ENCODE peak calls at places on chromosome 7, in eight cellular contexts. G, X, E, A, V, O, K and N are unnamed samples. For H3K27me3 and H3K4me1, the result is how much of the 10 kb centered on the place peaks cover.

GRCh38 chr7:46685051-46685450 is 764.0 kb upstream of the IGFBP3 start:
- DNase-seq in K (no peak), E (no peak), O (no peak), X (no peak), V (no peak), A (no peak), G (no peak), N (no peak)

GRCh38 chr7:83410989-83411591 is 237.8 kb downstream of the SEMA3E start:
- DNase-seq in O (peak), A (no peak), X (peak), K (no peak), V (peak), E (peak), G (peak), N (no peak)

GRCh38 chr7:97004237-97004930 is 969 bp upstream of the DLX6 start:
- DNase-seq in K (no peak), X (no peak), E (no peak), G (no peak), O (no peak), V (no peak), A (no peak), N (no peak)

GRCh38 chr7:23473848-23474097 is 3.5 kb upstream of the IGF2BP3 start:
- DNase-seq in O (no peak), X (peak), G (no peak), A (no peak), E (no peak), V (no peak), K (no peak), N (no peak)

GRCh38 chr7:131011976-131012375 is 278.0 kb upstream of the KLF14 start:
- DNase-seq in K (peak), V (peak), O (no peak), G (peak), E (peak), A (no peak), X (no peak), N (no peak)

GRCh38 chr7:14197280-14197679 is 207.8 kb upstream of the ETV1 start:
- DNase-seq in V (peak), A (no peak), K (no peak), X (no peak), O (no peak), G (no peak), E (peak), N (no peak)

GRCh38 chr7:155763721-155764431 is 48.4 kb downstream of the SHH start:
- DNase-seq in O (no peak), A (no peak), E (peak), V (no peak), X (no peak), G (peak), K (peak), N (peak)

GRCh38 chr7:103117016-103117415 is 31.9 kb downstream of the NAPEPLD start:
- DNase-seq in X (no peak), E (no peak), V (no peak), K (no peak), G (no peak), O (no peak), A (no peak), N (no peak)

GRCh38 chr7:153675141-153675540 is 377.1 kb upstream of the DPP6 start:
- DNase-seq in V (no peak), O (no peak), X (no peak), G (no peak), A (no peak), K (no peak), E (no peak), N (no peak)

GRCh38 chr7:3380034-3380433 is 79.0 kb downstream of the SDK1 start:
- DNase-seq in X (no peak), V (no peak), G (no peak), A (no peak), K (no peak), E (no peak), O (no peak), N (no peak)

GRCh38 chr7:133191787-133192186 is 61.1 kb upstream of the EXOC4 start:
- DNase-seq in X (no peak), K (no peak), A (no peak), G (no peak), E (no peak), V (no peak), O (no peak), N (no peak)

GRCh38 chr7:130814753-130815152 is 80.7 kb upstream of the KLF14 start:
- DNase-seq in E (peak), V (peak), O (peak), A (no peak), G (peak), X (peak), K (no peak), N (no peak)

GRCh38 chr7:16399265-16399801 is 22.0 kb downstream of the CRPPA start:
- DNase-seq in E (peak), O (no peak), A (no peak), G (peak), X (no peak), K (no peak), V (peak), N (no peak)

GRCh38 chr7:23418046-23418445 is 52.2 kb downstream of the IGF2BP3 start:
- DNase-seq in E (peak), G (peak), X (no peak), O (no peak), K (no peak), A (no peak), V (peak), N (no peak)

GRCh38 chr7:29564455-29565185 is 985 bp downstream of the PRR15 start:
- DNase-seq in O (no peak), G (peak), X (peak), K (no peak), V (peak), A (peak), E (peak), N (peak)
- H3K27me3 ChIP-seq in O (under half), G (under half), X (half or more), K (under half), V (under half), A (half or more), E (under half), N (under half)

GRCh38 chr7:98251251-98251843 is 685 bp downstream of the TECPR1 start:
- DNase-seq in E (no peak), X (no peak), A (peak), G (no peak), O (no peak), K (peak), V (peak), N (no peak)
- H3K4me1 ChIP-seq in E (under half), X (under half), A (under half), G (under half), O (under half), K (half or more), V (under half), N (under half)

DNA sequence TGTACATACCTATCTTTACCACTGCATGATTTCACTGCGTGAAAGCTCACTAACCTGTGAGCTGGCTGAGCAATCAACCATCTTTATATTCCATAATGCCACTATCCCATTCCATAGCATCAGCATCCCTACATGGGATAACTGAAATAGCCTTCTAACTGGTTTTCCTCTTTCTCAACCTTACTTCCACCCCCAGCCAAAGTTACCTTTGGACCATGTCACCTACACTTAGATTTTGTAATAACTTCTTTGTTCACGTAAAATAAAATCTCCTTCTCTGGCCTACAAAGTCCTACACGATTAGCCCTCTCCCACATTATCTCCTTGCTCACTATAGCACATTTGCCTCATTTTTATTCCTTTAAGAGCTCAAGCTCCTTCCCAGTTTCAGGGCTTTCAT is 2.5 kb downstream of the PSMA2 start:
- DNase-seq in X (no peak), G (no peak), K (no peak), O (no peak), V (no peak), E (no peak), A (no peak), N (no peak)
- H3K4me3 ChIP-seq in X (no peak), G (no peak), K (no peak), O (no peak), V (peak), E (no peak), A (no peak), N (no peak)

DNA sequence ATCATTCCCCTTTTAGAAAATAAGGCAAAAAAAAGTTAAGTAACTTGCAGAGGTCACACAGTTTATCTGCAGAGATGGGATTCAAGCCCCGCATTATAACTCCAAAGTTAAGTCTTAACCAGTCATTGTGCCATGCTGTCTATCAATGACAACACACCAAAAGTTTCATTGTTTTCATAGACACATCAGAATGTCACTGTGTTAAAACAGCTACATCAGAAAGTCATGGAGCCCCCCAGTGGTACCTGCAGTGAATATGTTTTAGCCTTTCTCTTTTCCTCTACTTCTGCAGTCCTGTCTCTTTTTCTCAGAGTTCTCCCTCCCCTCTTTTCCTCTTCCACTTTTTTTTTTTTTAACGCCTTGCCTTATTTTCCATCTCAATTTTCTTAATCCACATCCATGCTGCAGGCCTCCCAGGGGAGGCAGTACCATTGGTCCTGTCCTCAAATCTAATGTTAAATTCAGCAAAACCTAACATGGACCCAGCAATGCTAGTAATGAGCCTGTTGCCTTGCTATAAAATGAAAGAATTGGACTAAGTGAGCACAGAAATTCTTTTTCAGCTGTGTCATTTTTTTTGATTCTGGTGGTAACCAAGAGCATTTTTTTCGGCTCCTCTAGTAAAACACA is 3.8 kb upstream of the NRCAM start:
- DNase-seq in O (peak), K (no peak), E (peak), V (peak), X (peak), A (no peak), G (no peak), N (no peak)
- H3K27me3 ChIP-seq in O (under half), K (under half), E (under half), V (under half), X (under half), A (under half), G (under half), N (under half)

GRCh38 chr7:1229334-1229935 is 3.2 kb upstream of the UNCX start:
- DNase-seq in O (no peak), A (no peak), K (no peak), V (no peak), X (peak), E (no peak), G (no peak), N (no peak)
- H3K4me1 ChIP-seq in O (under half), A (under half), K (under half), V (under half), X (under half), E (under half), G (under half), N (under half)

GRCh38 chr7:6256709-6257535 is 15.5 kb downstream of the CYTH3 start:
- DNase-seq in X (no peak), A (peak), G (peak), E (peak), O (no peak), V (peak), K (no peak), N (peak)

GRCh38 chr7:6260291-6261183 is 11.9 kb downstream of the CYTH3 start:
- DNase-seq in E (peak), X (no peak), K (no peak), G (no peak), V (peak), A (no peak), O (no peak), N (no peak)

GRCh38 chr7:6258440-6259182 is 13.8 kb downstream of the CYTH3 start:
- DNase-seq in K (peak), X (no peak), O (no peak), A (no peak), E (peak), V (peak), G (peak), N (no peak)

GRCh38 chr7:6257602-6258001 is 14.8 kb downstream of the CYTH3 start:
- DNase-seq in G (no peak), X (no peak), V (no peak), K (no peak), A (no peak), O (no peak), E (no peak), N (no peak)

DNA sequence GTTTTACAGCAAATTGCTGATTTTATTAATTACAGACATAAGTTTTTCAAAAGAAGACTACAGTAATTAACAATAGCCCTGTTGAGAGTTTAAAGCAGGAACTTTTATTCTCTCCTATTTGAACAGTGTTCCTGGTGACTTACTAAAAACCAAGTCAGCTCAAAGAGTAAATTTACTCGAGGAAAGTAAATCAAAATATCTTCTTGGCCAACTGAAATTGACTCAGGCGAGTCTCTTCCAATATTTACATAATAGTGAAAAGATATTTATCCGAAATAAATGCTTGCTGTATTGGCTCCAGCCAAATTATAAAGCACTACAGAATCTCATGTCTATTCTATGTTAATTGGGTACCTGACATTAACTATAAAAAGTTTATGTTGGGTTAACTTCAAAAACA is 13.2 kb downstream of the CYTH3 start:
- DNase-seq in E (no peak), G (no peak), O (no peak), V (peak), K (no peak), X (no peak), A (no peak), N (no peak)
- H3K4me3 ChIP-seq in E (no peak), G (no peak), O (no peak), V (peak), K (no peak), X (no peak), A (no peak), N (no peak)

GRCh38 chr7:127252380-127252718 is 392 bp downstream of the GRM8 start:
- DNase-seq in V (no peak), E (no peak), O (no peak), G (no peak), K (no peak), X (peak), A (no peak), N (no peak)
- H3K27me3 ChIP-seq in V (under half), E (half or more), O (half or more), G (under half), K (under half), X (half or more), A (half or more), N (under half)

GRCh38 chr7:111262293-111263116 is 171.6 kb downstream of the LRRN3 start:
- DNase-seq in O (no peak), K (no peak), X (no peak), E (no peak), A (no peak), G (no peak), V (no peak), N (no peak)
- H3K4me1 ChIP-seq in O (under half), K (under half), X (under half), E (under half), A (under half), G (under half), V (under half), N (under half)

GRCh38 chr7:71616217-71616616 is 484.3 kb downstream of the GALNT17 start:
- DNase-seq in G (no peak), X (no peak), A (no peak), E (no peak), V (no peak), K (no peak), O (no peak), N (no peak)

GRCh38 chr7:71612011-71612410 is 480.1 kb downstream of the GALNT17 start:
- DNase-seq in O (no peak), G (no peak), X (no peak), V (no peak), K (no peak), A (no peak), E (no peak), N (no peak)

GRCh38 chr7:71615017-71615416 is 483.1 kb downstream of the GALNT17 start:
- DNase-seq in V (peak), X (no peak), K (no peak), G (no peak), A (no peak), O (no peak), E (no peak), N (peak)

GRCh38 chr7:71612892-71613291 is 480.9 kb downstream of the GALNT17 start:
- DNase-seq in K (no peak), V (no peak), A (no peak), G (no peak), E (no peak), O (no peak), X (peak), N (no peak)

DNA sequence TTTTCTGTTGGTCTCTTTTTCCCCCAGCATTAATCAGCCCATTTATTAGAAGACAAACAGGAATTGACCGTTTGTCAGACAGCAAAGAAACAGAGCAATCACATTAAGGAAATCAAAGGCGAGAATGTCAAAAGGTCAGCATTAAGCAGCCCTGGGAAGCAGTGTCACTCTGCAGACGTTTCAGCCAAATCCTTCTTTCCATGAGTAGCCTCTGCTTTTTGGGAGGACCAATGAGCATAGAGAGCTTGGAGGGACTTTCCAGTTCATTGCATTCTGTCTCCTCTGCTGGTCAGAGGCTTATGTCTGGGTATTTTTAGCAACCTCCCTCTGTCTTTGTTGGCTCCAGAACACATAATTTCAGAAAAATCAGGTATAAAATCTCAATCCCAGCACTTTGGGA is 481.4 kb downstream of the GALNT17 start:
- DNase-seq in A (no peak), K (no peak), G (no peak), X (peak), V (peak), O (no peak), E (peak), N (no peak)
- H3K4me3 ChIP-seq in A (no peak), K (no peak), G (no peak), X (peak), V (no peak), O (no peak), E (no peak), N (no peak)